ENCODE peak calls at places on chromosomes 11 and 22, in five cellular contexts. P is dorsolateral prefrontal cortex, U is upper lobe of right lung, W is glutamatergic neuron, Z is fibroblast of mammary gland. G is an unnamed sample.

GRCh38 chr11:46143049-46143806 is 22.0 kb upstream of the PHF21A start:
- DNase-seq in P (no peak), U (no peak), W (no peak), Z (no peak), G (no peak)

GRCh38 chr11:25415793-25416192 is 916.1 kb upstream of the ANO3 start:
- DNase-seq in P (no peak), U (no peak), W (no peak), Z (no peak), G (no peak)

GRCh38 chr11:65258988-65259387 is 2.8 kb upstream of the POLA2 start:
- DNase-seq in P (no peak), U (no peak), W (no peak), Z (no peak), G (no peak)

GRCh38 chr11:60925685-60926267 is 1.5 kb downstream of the TMEM132A start:
- DNase-seq in P (no peak), U (no peak), W (peak), Z (peak), G (no peak)

GRCh38 chr11:43916621-43917020 is 25.8 kb upstream of the C11orf96 start:
- DNase-seq in P (no peak), U (no peak), W (no peak), Z (no peak), G (no peak)

GRCh38 chr11:107217444-107217843 is 199.2 kb upstream of the GUCY1A2 start:
- DNase-seq in P (no peak), U (no peak), W (no peak), Z (no peak), G (no peak)

GRCh38 chr22:47586946-47587345 is 824.5 kb downstream of the TBC1D22A start:
- DNase-seq in P (no peak), U (peak), W (no peak), Z (no peak), G (no peak)

GRCh38 chr11:42806191-42806590 is 505.6 kb upstream of the API5 start:
- DNase-seq in P (no peak), U (no peak), W (no peak), Z (no peak), G (no peak)

GRCh38 chr22:33044059-33044458 is 14.1 kb downstream of the SYN3 start:
- DNase-seq in P (peak), U (no peak), W (no peak), Z (no peak), G (no peak)

GRCh38 chr22:37525073-37525745 is 6.0 kb upstream of the CARD10 start:
- DNase-seq in P (no peak), U (no peak), W (no peak), Z (peak), G (no peak)

GRCh38 chr11:47014097-47014496 is 77.5 kb downstream of the CSTPP1 start:
- DNase-seq in P (no peak), U (no peak), W (no peak), Z (no peak), G (no peak)

GRCh38 chr11:122652495-122652894 is 3.0 kb upstream of the UBASH3B start:
- DNase-seq in P (no peak), U (no peak), W (no peak), Z (no peak), G (no peak)

GRCh38 chr11:122655527-122656072 is at the start of gene UBASH3B:
- DNase-seq in P (peak), U (peak), W (peak), Z (peak), G (peak)

GRCh38 chr11:122656631-122657101 is 1.1 kb downstream of the UBASH3B start:
- DNase-seq in P (peak), U (peak), W (peak), Z (peak), G (no peak)

GRCh38 chr11:122656073-122656630 is 630 bp downstream of the UBASH3B start:
- DNase-seq in P (peak), U (peak), W (peak), Z (peak), G (no peak)

DNA sequence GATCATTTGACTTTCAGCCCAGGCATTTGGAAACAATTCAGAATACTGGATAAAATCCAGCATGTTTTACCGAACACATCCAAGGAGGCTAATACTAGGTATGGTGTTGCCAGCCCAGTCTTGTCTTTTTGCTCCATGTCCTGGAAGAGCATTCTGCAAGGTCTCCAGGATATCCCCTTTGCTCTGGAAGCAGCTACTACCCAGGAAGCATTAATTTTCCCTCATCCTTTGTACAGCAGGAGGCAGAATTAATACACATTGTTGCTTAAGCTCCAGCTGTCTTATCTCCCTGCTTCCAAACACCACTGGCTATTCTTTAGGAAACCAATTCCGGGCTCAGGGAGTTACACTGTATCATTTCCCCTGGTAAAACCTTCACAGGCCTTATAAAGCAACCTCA is 1.6 kb upstream of the UBASH3B start:
- DNase-seq in P (no peak), U (no peak), W (no peak), Z (peak), G (no peak)
- TF ChIP-seq CTCF in P (no peak), U (peak), W (no peak), Z (peak), G (no peak)

GRCh38 chr11:22190827-22191463 is 1.9 kb upstream of the ANO5 start:
- DNase-seq in P (no peak), U (no peak), W (no peak), Z (no peak), G (no peak)

GRCh38 chr11:22193348-22194051 is 615 bp downstream of the ANO5 start:
- DNase-seq in P (peak), U (peak), W (peak), Z (no peak), G (peak)

GRCh38 chr11:22192642-22193347 is at the start of gene ANO5:
- DNase-seq in P (peak), U (peak), W (peak), Z (no peak), G (peak)

GRCh38 chr11:22189660-22190059 is 3.2 kb upstream of the ANO5 start:
- DNase-seq in P (no peak), U (no peak), W (no peak), Z (no peak), G (no peak)

DNA sequence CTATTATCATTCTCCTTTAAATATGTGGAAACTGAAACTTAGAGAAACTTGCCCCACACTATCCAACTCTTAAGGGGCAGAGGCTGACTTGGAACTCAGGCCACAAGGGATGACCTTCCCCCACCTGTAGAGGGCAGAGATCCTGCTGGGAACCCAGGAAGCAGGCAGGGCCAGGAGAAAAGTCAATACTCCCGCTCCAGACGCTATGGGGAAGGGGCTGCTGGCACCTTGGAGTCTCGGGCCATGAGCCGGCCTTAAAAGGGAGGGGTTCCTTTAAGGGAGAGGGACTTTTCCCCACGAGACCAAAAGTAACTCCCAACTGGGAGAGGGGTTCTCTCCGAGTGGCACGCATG is 620 bp upstream of the ANO5 start:
- DNase-seq in P (no peak), U (no peak), W (no peak), Z (no peak), G (no peak)
- TF ChIP-seq CTCF in P (no peak), U (peak), W (peak), Z (no peak), G (peak)

GRCh38 chr22:29031236-29031982 is 30.2 kb downstream of the C22orf31 start:
- DNase-seq in P (peak), U (peak), W (no peak), Z (peak), G (peak)
- TF ChIP-seq CTCF in P (no peak), U (no peak), W (peak), Z (peak), G (peak)

GRCh38 chr22:44574057-44574456 is 76.0 kb upstream of the RTL6 start:
- DNase-seq in P (no peak), U (peak), W (no peak), Z (peak), G (no peak)

GRCh38 chr22:44575344-44576268 is 77.6 kb upstream of the RTL6 start:
- DNase-seq in P (no peak), U (peak), W (no peak), Z (no peak), G (no peak)

GRCh38 chr22:44576311-44577260 is 78.6 kb upstream of the RTL6 start:
- DNase-seq in P (no peak), U (peak), W (no peak), Z (no peak), G (no peak)

GRCh38 chr22:44573451-44573850 is 75.4 kb upstream of the RTL6 start:
- DNase-seq in P (no peak), U (peak), W (no peak), Z (no peak), G (no peak)

GRCh38 chr22:44574581-44575343 is 76.7 kb upstream of the RTL6 start:
- DNase-seq in P (no peak), U (peak), W (no peak), Z (no peak), G (no peak)
- TF ChIP-seq CTCF in P (no peak), U (no peak), W (no peak), Z (no peak), G (no peak)

GRCh38 chr22:23289851-23290724 is 109.8 kb downstream of the BCR start:
- DNase-seq in P (peak), U (peak), W (peak), Z (peak), G (peak)
- TF ChIP-seq CTCF in P (peak), U (peak), W (peak), Z (peak), G (peak)

GRCh38 chr22:25853902-25854301 is 111.9 kb downstream of the MYO18B start:
- DNase-seq in P (no peak), U (no peak), W (no peak), Z (no peak), G (no peak)
- TF ChIP-seq CTCF in P (no peak), U (no peak), W (peak), Z (peak), G (no peak)